ENCODE peak calls at places on chromosomes 7 and 10, in eight cellular contexts. S is BE2C; F is right cardiac atrium; Z is GM23248; V is CD8-positive, alpha-beta T cell; X is naive thymus-derived CD4-positive, alpha-beta T cell; I is neuronal stem cell; Q is sigmoid colon. W is an unnamed sample. For H3K4me1, the result is how much of the 10 kb centered on the place peaks cover.

GRCh38 chr7:149196705-149197171 is 1.4 kb downstream of the ZNF282 start:
- DNase-seq in S (peak), F (no peak), Z (peak), V (no peak), X (no peak), I (no peak), Q (peak), W (no peak)

GRCh38 chr7:41005381-41005901 is 697.4 kb downstream of the INHBA start:
- DNase-seq in S (no peak), F (no peak), Z (peak), V (no peak), X (no peak), I (no peak), Q (no peak), W (no peak)

GRCh38 chr7:26397786-26398435 is 106.2 kb downstream of the SNX10 start:
- DNase-seq in S (peak), F (peak), Z (peak), V (no peak), X (no peak), I (peak), Q (no peak), W (no peak)

GRCh38 chr10:22002531-22003110 is 909 bp downstream of the DNAJC1 start:
- DNase-seq in S (no peak), F (no peak), Z (peak), V (peak), X (peak), I (no peak), Q (no peak), W (peak)

GRCh38 chr10:88379575-88379974 is 203.5 kb downstream of the RNLS start:
- DNase-seq in S (peak), F (no peak), Z (peak), V (no peak), X (no peak), I (no peak), Q (no peak), W (no peak)

GRCh38 chr7:43244232-43244631 is 131.8 kb downstream of the HECW1 start:
- DNase-seq in S (no peak), F (no peak), Z (peak), V (no peak), X (no peak), I (no peak), Q (no peak), W (no peak)

GRCh38 chr7:129053938-129054437 is 923 bp downstream of the TNPO3 start:
- DNase-seq in S (no peak), F (no peak), Z (peak), V (no peak), X (no peak), I (peak), Q (no peak), W (no peak)

GRCh38 chr10:49745756-49746155 is 16.4 kb downstream of the OGDHL start:
- DNase-seq in S (no peak), F (no peak), Z (no peak), V (no peak), X (no peak), I (no peak), Q (no peak), W (no peak)

GRCh38 chr7:12244694-12245093 is 33.6 kb downstream of the TMEM106B start:
- DNase-seq in S (no peak), F (no peak), Z (no peak), V (no peak), X (no peak), I (no peak), Q (no peak), W (no peak)

GRCh38 chr7:131653418-131654248 is 97.2 kb upstream of the PODXL start:
- DNase-seq in S (no peak), F (no peak), Z (peak), V (no peak), X (no peak), I (no peak), Q (no peak), W (no peak)

DNA sequence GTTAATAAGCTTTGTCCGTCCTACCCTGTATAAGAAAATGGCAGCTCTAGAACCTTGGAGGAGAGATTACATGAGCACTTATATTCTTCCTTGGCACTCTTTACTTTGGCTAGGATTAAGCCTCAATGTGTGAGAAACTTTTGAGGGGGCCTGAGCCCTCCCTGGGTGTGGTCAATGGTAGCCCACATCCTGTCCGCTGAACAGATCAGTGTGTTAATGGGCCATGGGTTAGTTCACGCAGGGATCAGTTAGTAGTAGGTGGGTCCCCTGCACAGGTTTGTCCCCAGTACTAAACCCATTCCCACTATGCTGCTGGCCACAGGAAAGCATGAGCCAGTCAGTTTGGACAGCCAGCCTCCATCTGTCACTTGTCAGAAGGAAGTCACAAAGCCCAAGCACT is 20.2 kb upstream of the IKZF1 start:
- DNase-seq in S (no peak), F (no peak), Z (no peak), V (no peak), X (no peak), I (no peak), Q (no peak), W (no peak)
- H3K4me1 ChIP-seq in S (under half), F (under half), Z (under half), V (half or more), X (under half), I (under half), Q (under half), W (under half)

GRCh38 chr7:102934670-102935069 is 21.9 kb downstream of the LRRC17 start:
- DNase-seq in S (no peak), F (no peak), Z (no peak), V (no peak), X (no peak), I (no peak), Q (no peak), W (no peak)
- H3K4me3 ChIP-seq in S (no peak), F (peak), Z (peak), V (no peak), X (no peak), I (no peak), Q (no peak), W (no peak)

GRCh38 chr7:142914121-142914520 is 19.4 kb downstream of the TRPV5 start:
- DNase-seq in S (no peak), F (no peak), Z (no peak), V (no peak), X (no peak), I (no peak), Q (no peak), W (no peak)

GRCh38 chr7:142917447-142917846 is 16.1 kb downstream of the TRPV5 start:
- DNase-seq in S (no peak), F (no peak), Z (no peak), V (no peak), X (no peak), I (no peak), Q (no peak), W (no peak)

GRCh38 chr7:142916508-142916907 is 17.0 kb downstream of the TRPV5 start:
- DNase-seq in S (no peak), F (no peak), Z (no peak), V (no peak), X (no peak), I (no peak), Q (no peak), W (no peak)

GRCh38 chr7:142913051-142913450 is 20.5 kb downstream of the TRPV5 start:
- DNase-seq in S (no peak), F (no peak), Z (no peak), V (no peak), X (no peak), I (no peak), Q (no peak), W (no peak)

DNA sequence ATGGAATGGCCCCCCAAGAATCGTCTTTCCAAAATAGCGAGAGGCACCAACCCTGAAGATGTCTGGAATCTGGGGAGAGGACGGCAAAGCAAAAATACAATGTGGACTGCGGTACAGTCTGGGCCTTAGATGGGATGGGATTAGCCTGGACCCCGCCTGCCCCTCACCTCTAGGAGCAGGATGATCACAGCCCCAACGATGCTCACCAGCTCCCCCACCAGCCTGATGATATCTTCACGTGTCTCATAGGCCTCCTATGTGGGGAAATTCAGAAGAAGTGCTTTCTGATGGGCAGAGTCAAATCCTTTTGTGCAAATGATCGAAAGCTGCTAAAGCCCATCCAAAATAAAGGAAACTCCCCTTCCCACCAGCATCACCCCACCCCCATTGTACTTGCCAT is 18.2 kb downstream of the TRPV5 start:
- DNase-seq in S (no peak), F (no peak), Z (no peak), V (no peak), X (no peak), I (no peak), Q (no peak), W (no peak)
- H3K4me1 ChIP-seq in S (under half), F (under half), Z (under half), V (under half), X (under half), I (under half), Q (under half), W (under half)

GRCh38 chr10:62082729-62083412 is 181.4 kb downstream of the ARID5B start:
- DNase-seq in S (no peak), F (peak), Z (peak), V (no peak), X (peak), I (no peak), Q (no peak), W (peak)

GRCh38 chr10:62079885-62080559 is 178.5 kb downstream of the ARID5B start:
- DNase-seq in S (no peak), F (no peak), Z (no peak), V (no peak), X (no peak), I (no peak), Q (no peak), W (no peak)

GRCh38 chr10:62082270-62082669 is 180.8 kb downstream of the ARID5B start:
- DNase-seq in S (no peak), F (no peak), Z (no peak), V (no peak), X (no peak), I (no peak), Q (no peak), W (no peak)

GRCh38 chr10:62080905-62081304 is 179.4 kb downstream of the ARID5B start:
- DNase-seq in S (no peak), F (no peak), Z (no peak), V (no peak), X (no peak), I (no peak), Q (no peak), W (no peak)

DNA sequence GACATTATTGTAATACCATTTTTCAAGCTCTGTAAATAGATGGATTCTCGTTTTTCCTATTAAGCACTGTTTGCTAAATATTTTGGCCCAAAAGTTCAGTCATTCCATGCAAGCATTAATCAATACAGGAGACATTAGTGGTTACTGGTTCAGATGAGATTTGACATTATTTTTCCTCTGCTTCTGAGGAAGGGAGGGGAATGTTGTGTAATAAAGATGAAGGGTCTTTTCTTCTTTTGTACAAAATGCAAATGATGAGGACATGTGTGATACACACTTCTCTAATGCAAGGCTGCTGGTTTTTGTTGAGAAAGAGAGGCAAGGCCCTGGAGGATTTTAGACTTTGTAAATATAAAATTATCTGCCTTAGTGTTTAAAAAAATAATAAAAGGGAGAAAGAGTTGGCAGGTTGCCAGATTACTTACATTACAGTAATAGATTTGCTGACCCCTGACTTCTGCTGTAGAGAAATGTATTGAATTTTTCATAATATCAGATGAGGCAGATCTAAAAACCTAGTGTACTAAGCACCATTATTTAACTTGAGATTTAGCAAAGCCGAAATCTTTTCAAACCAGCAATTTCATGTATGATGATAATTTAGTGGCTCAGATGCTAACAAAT is 179.9 kb downstream of the ARID5B start:
- DNase-seq in S (no peak), F (no peak), Z (peak), V (no peak), X (no peak), I (no peak), Q (no peak), W (no peak)
- H3K4me3 ChIP-seq in S (no peak), F (no peak), Z (peak), V (no peak), X (no peak), I (no peak), Q (no peak), W (no peak)

GRCh38 chr10:95552680-95553342 is 8.4 kb downstream of the SORBS1 start:
- DNase-seq in S (no peak), F (no peak), Z (no peak), V (no peak), X (no peak), I (peak), Q (no peak), W (no peak)
- H3K4me1 ChIP-seq in S (under half), F (under half), Z (under half), V (under half), X (under half), I (under half), Q (under half), W (under half)

GRCh38 chr10:104301907-104302690 is 33.1 kb downstream of the GSTO2 start:
- DNase-seq in S (no peak), F (no peak), Z (peak), V (no peak), X (no peak), I (no peak), Q (no peak), W (no peak)

GRCh38 chr10:104297697-104298660 is 29.0 kb downstream of the GSTO2 start:
- DNase-seq in S (peak), F (peak), Z (peak), V (no peak), X (no peak), I (peak), Q (no peak), W (no peak)

GRCh38 chr10:104299031-104299904 is 30.3 kb downstream of the GSTO2 start:
- DNase-seq in S (no peak), F (peak), Z (peak), V (no peak), X (no peak), I (no peak), Q (no peak), W (no peak)

GRCh38 chr10:104300736-104301292 is 31.8 kb downstream of the GSTO2 start:
- DNase-seq in S (peak), F (peak), Z (peak), V (no peak), X (peak), I (no peak), Q (peak), W (no peak)

GRCh38 chr10:104300002-104300735 is 31.2 kb downstream of the GSTO2 start:
- DNase-seq in S (no peak), F (peak), Z (peak), V (no peak), X (peak), I (no peak), Q (peak), W (no peak)
- H3K4me3 ChIP-seq in S (peak), F (no peak), Z (peak), V (no peak), X (no peak), I (no peak), Q (no peak), W (no peak)